ENCODE peak calls at places on chromosomes 7 and 10, in four cellular contexts. R is H9, N is heart left ventricle, D is lower lobe of right lung. U is an unnamed sample.
A peak's percentile ranks its signal among the peaks of the same experiment; 100 is the strongest.

GRCh38 chr10:96588060-96588554 is 1.3 kb upstream of the TM9SF3 start:
- DNase-seq in R (no peak), N (no peak), D (no peak), U (no peak)

GRCh38 chr7:477626-478220 is 41.9 kb downstream of the PDGFA start:
- DNase-seq in R (no peak), N (peak; percentile 26), D (no peak), U (no peak)

GRCh38 chr10:15562116-15562515 is 157.6 kb downstream of the ITGA8 start:
- DNase-seq in R (no peak), N (no peak), D (no peak), U (no peak)

GRCh38 chr7:70799841-70800405 is 332.0 kb upstream of the GALNT17 start:
- DNase-seq in R (no peak), N (no peak), D (no peak), U (no peak)

GRCh38 chr7:5625938-5626337 is 155.5 kb downstream of the RNF216 start:
- DNase-seq in R (no peak), N (no peak), D (no peak), U (no peak)

GRCh38 chr10:59839576-59839975 is 66.8 kb downstream of the CCDC6 start:
- DNase-seq in R (no peak), N (no peak), D (no peak), U (no peak)

GRCh38 chr7:84677386-84677785 is 482.8 kb upstream of the SEMA3A start:
- DNase-seq in R (no peak), N (no peak), D (no peak), U (no peak)

GRCh38 chr10:17200885-17201164 is 647 bp downstream of the TRDMT1 start:
- DNase-seq in R (no peak), N (no peak), D (no peak), U (no peak)

GRCh38 chr10:88091490-88092061 is 228.2 kb downstream of the PTEN start:
- DNase-seq in R (no peak), N (no peak), D (peak; percentile 52), U (peak; percentile 30)

GRCh38 chr10:103502849-103503660 is 9.6 kb downstream of the NEURL1 start:
- DNase-seq in R (no peak), N (no peak), D (no peak), U (no peak)

GRCh38 chr10:73653701-73654100 is 2.1 kb downstream of the SYNPO2L start:
- DNase-seq in R (no peak), N (no peak), D (no peak), U (no peak)

GRCh38 chr10:96501985-96502384 is 11.7 kb downstream of the TLL2 start:
- DNase-seq in R (no peak), N (no peak), D (no peak), U (no peak)

GRCh38 chr7:152574892-152575511 is 100.9 kb downstream of the XRCC2 start:
- DNase-seq in R (no peak), N (no peak), D (no peak), U (no peak)

GRCh38 chr10:42936580-42936979 is 140.3 kb upstream of the RET start:
- DNase-seq in R (no peak), N (peak; percentile 14), D (no peak), U (no peak)

GRCh38 chr7:24141876-24142509 is 142.0 kb upstream of the NPY start:
- DNase-seq in R (no peak), N (no peak), D (no peak), U (no peak)

GRCh38 chr10:810351-810846 is 120.9 kb upstream of the DIP2C start:
- DNase-seq in R (no peak), N (no peak), D (no peak), U (no peak)

GRCh38 chr7:98992076-98992475 is 113.7 kb downstream of the TRRAP start:
- DNase-seq in R (no peak), N (no peak), D (no peak), U (no peak)

GRCh38 chr7:54705436-54705835 is 53.6 kb downstream of the SEC61G start:
- DNase-seq in R (no peak), N (no peak), D (no peak), U (no peak)

GRCh38 chr10:73340121-73340520 is 18.5 kb downstream of the CFAP70 start:
- DNase-seq in R (no peak), N (no peak), D (no peak), U (no peak)

GRCh38 chr10:119452396-119452795 is 90.1 kb downstream of the RGS10 start:
- DNase-seq in R (no peak), N (peak; percentile 52), D (peak; percentile 40), U (no peak)

GRCh38 chr7:7212612-7213011 is 30.3 kb downstream of the C1GALT1 start:
- DNase-seq in R (no peak), N (no peak), D (no peak), U (no peak)

GRCh38 chr10:123135415-123136141 is at the start of gene HMX3:
- DNase-seq in R (peak; percentile 77), N (no peak), D (no peak), U (no peak)

GRCh38 chr10:74706966-74707365 is 119.4 kb upstream of the KAT6B start:
- DNase-seq in R (no peak), N (no peak), D (no peak), U (no peak)

GRCh38 chr7:155883491-155884224 is 71.4 kb upstream of the SHH start:
- DNase-seq in R (peak; percentile 17), N (no peak), D (no peak), U (no peak)

GRCh38 chr7:142939226-142939910 is at the start of gene LLCFC1:
- DNase-seq in R (peak; percentile 84), N (no peak), D (no peak), U (no peak)

GRCh38 chr10:535051-535450 is 154.4 kb downstream of the DIP2C start:
- DNase-seq in R (no peak), N (no peak), D (no peak), U (no peak)

GRCh38 chr10:129332476-129332875 is 134.6 kb upstream of the MGMT start:
- DNase-seq in R (peak; percentile 75), N (no peak), D (no peak), U (no peak)

GRCh38 chr10:110006358-110007170 is 1.2 kb upstream of the ADD3 start:
- DNase-seq in R (peak; percentile 33), N (peak; percentile 73), D (peak; percentile 51), U (no peak)

GRCh38 chr7:86929293-86930109 is 130.0 kb downstream of the ELAPOR2 start:
- DNase-seq in R (no peak), N (no peak), D (no peak), U (no peak)

GRCh38 chr10:49736564-49737113 is 25.5 kb downstream of the OGDHL start:
- DNase-seq in R (peak; percentile 14), N (no peak), D (no peak), U (no peak)

GRCh38 chr7:85023066-85023687 is 163.7 kb downstream of the SEMA3D start:
- DNase-seq in R (no peak), N (no peak), D (no peak), U (no peak)

GRCh38 chr10:125840955-125841354 is 17.6 kb downstream of the BCCIP start:
- DNase-seq in R (no peak), N (no peak), D (no peak), U (no peak)

GRCh38 chr7:149777551-149778326 is 4.4 kb upstream of the ZNF467 start:
- DNase-seq in R (no peak), N (peak; percentile 56), D (no peak), U (no peak)

GRCh38 chr10:116699783-116700150 is 42.6 kb downstream of the HSPA12A start:
- DNase-seq in R (no peak), N (no peak), D (no peak), U (no peak)

GRCh38 chr7:378041-378420 is 88.1 kb downstream of the FOXL3 start:
- DNase-seq in R (no peak), N (no peak), D (peak; percentile 23), U (no peak)

GRCh38 chr10:3122486-3123205 is 49.9 kb downstream of the PITRM1 start:
- DNase-seq in R (no peak), N (no peak), D (no peak), U (no peak)

GRCh38 chr7:106640368-106641141 is 20.4 kb downstream of the CCDC71L start:
- DNase-seq in R (no peak), N (no peak), D (no peak), U (no peak)

GRCh38 chr7:98085674-98086073 is 21.0 kb upstream of the LMTK2 start:
- DNase-seq in R (no peak), N (no peak), D (no peak), U (no peak)

GRCh38 chr10:53839437-53840039 is 961.5 kb downstream of the PCDH15 start:
- DNase-seq in R (no peak), N (no peak), D (no peak), U (no peak)

GRCh38 chr7:138483516-138483915 is 23.5 kb downstream of the TRIM24 start:
- DNase-seq in R (no peak), N (no peak), D (no peak), U (no peak)
- H3K9me3 ChIP-seq in R (no peaks in the 10 kb centered on the region), N (peaks cover 4% of the 10 kb centered on the region), D (no peaks in the 10 kb centered on the region), U (no peaks in the 10 kb centered on the region)

GRCh38 chr7:32515890-32516550 is 20.7 kb downstream of the AVL9 start:
- DNase-seq in R (no peak), N (no peak), D (no peak), U (no peak)
- H3K9me3 ChIP-seq in R (peaks cover 20% of the 10 kb centered on the region), N (peaks cover 9% of the 10 kb centered on the region), D (peaks cover 3% of the 10 kb centered on the region), U (no peaks in the 10 kb centered on the region)

DNA sequence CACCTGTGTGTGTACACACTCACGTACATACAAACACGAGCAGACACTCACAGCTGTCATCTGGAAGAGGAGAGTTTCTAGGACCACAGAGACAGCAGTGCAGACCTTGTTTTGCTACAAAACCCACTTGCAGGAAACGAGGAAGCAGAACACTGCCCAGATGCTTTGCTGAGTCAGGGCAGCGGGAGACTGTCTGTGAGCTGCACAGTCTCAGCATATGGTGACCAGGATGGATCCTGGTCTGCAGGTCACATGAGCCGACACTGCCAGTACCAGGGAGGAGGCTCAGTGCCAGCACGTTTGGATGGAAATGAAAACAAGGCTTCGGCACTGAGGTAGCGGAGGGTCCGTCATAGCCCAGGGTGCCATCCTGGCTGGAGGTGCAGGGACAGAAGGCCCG is 117.6 kb upstream of the DPP6 start:
- DNase-seq in R (no peak), N (no peak), D (no peak), U (no peak)
- H3K9me3 ChIP-seq in R (peaks cover 6% of the 10 kb centered on the region), N (no peaks in the 10 kb centered on the region), D (no peaks in the 10 kb centered on the region), U (no peaks in the 10 kb centered on the region)

DNA sequence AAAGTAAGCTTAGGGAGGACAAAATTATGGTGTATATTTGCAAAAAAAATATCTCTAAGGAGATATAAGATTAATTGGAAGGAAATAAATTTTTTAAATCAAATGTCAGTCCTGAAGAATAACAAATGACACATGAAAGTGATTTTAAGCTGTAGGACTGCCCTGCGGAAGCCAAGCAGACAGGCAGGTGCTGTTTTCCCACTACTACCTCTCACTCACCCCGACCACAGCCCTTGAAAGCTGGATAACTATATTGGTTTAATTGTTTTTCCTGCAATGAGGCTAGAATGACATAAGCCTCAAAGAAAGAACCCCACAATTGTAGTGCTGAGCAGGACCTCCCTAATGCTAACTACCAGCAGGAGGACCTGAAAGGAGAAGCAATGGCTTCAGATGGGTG is 68.6 kb upstream of the VIPR2 start:
- DNase-seq in R (no peak), N (no peak), D (no peak), U (no peak)
- H3K9me3 ChIP-seq in R (no peaks in the 10 kb centered on the region), N (no peaks in the 10 kb centered on the region), D (no peaks in the 10 kb centered on the region), U (no peaks in the 10 kb centered on the region)